ENCODE peak calls at places on chromosomes 5 and 9, in nine cellular contexts. One of them, this sample, is unnamed.

GRCh38 chr5:1208221-1208742 is 6.9 kb downstream of the SLC6A19 start:
- DNase-seq in fibroblast of the aortic adventitia: no peak
- DNase-seq in heart right ventricle: peak
- DNase-seq in right lobe of liver: peak
- DNase-seq in foreskin fibroblast: no peak
- DNase-seq in ovary: no peak
- DNase-seq in CD8-positive, alpha-beta T cell: no peak
- DNase-seq in mucosa of descending colon: no peak
- DNase-seq in cardiac fibroblast: no peak
- DNase-seq in this sample: peak

GRCh38 chr5:157918811-157919742 is 60.1 kb upstream of the CLINT1 start:
- DNase-seq in foreskin fibroblast: no peak
- DNase-seq in right lobe of liver: no peak
- DNase-seq in heart right ventricle: no peak
- DNase-seq in cardiac fibroblast: no peak
- DNase-seq in ovary: no peak
- DNase-seq in fibroblast of the aortic adventitia: peak
- DNase-seq in mucosa of descending colon: peak
- DNase-seq in CD8-positive, alpha-beta T cell: peak
- DNase-seq in this sample: peak

GRCh38 chr5:17105744-17106450 is 111.5 kb upstream of the BASP1 start:
- DNase-seq in right lobe of liver: no peak
- DNase-seq in CD8-positive, alpha-beta T cell: no peak
- DNase-seq in heart right ventricle: no peak
- DNase-seq in mucosa of descending colon: no peak
- DNase-seq in fibroblast of the aortic adventitia: peak
- DNase-seq in foreskin fibroblast: peak
- DNase-seq in ovary: no peak
- DNase-seq in cardiac fibroblast: peak
- DNase-seq in this sample: no peak

GRCh38 chr5:144177548-144177947 is 6.9 kb downstream of the KCTD16 start:
- DNase-seq in right lobe of liver: no peak
- DNase-seq in foreskin fibroblast: peak
- DNase-seq in cardiac fibroblast: no peak
- DNase-seq in ovary: no peak
- DNase-seq in CD8-positive, alpha-beta T cell: no peak
- DNase-seq in fibroblast of the aortic adventitia: no peak
- DNase-seq in heart right ventricle: no peak
- DNase-seq in mucosa of descending colon: no peak
- DNase-seq in this sample: no peak

GRCh38 chr5:111774525-111774924 is 17.5 kb upstream of the NREP start:
- DNase-seq in cardiac fibroblast: peak
- DNase-seq in foreskin fibroblast: peak
- DNase-seq in CD8-positive, alpha-beta T cell: no peak
- DNase-seq in heart right ventricle: no peak
- DNase-seq in mucosa of descending colon: peak
- DNase-seq in fibroblast of the aortic adventitia: peak
- DNase-seq in right lobe of liver: no peak
- DNase-seq in ovary: no peak
- DNase-seq in this sample: peak

GRCh38 chr5:73815631-73816030 is 189.6 kb downstream of the ARHGEF28 start:
- DNase-seq in foreskin fibroblast: peak
- DNase-seq in heart right ventricle: no peak
- DNase-seq in fibroblast of the aortic adventitia: peak
- DNase-seq in cardiac fibroblast: peak
- DNase-seq in CD8-positive, alpha-beta T cell: no peak
- DNase-seq in mucosa of descending colon: no peak
- DNase-seq in right lobe of liver: no peak
- DNase-seq in ovary: no peak
- DNase-seq in this sample: no peak

GRCh38 chr9:72338631-72339030 is 26.4 kb downstream of the ZFAND5 start:
- DNase-seq in heart right ventricle: no peak
- DNase-seq in fibroblast of the aortic adventitia: no peak
- DNase-seq in ovary: no peak
- DNase-seq in mucosa of descending colon: no peak
- DNase-seq in right lobe of liver: no peak
- DNase-seq in CD8-positive, alpha-beta T cell: no peak
- DNase-seq in foreskin fibroblast: no peak
- DNase-seq in cardiac fibroblast: no peak
- DNase-seq in this sample: no peak

GRCh38 chr9:18346761-18347160 is 127.2 kb upstream of the ADAMTSL1 start:
- DNase-seq in ovary: no peak
- DNase-seq in mucosa of descending colon: no peak
- DNase-seq in right lobe of liver: no peak
- DNase-seq in cardiac fibroblast: no peak
- DNase-seq in foreskin fibroblast: no peak
- DNase-seq in CD8-positive, alpha-beta T cell: no peak
- DNase-seq in heart right ventricle: no peak
- DNase-seq in fibroblast of the aortic adventitia: no peak
- DNase-seq in this sample: no peak

GRCh38 chr5:121350493-121350892 is 501.2 kb upstream of the FTMT start:
- DNase-seq in foreskin fibroblast: peak
- DNase-seq in ovary: no peak
- DNase-seq in heart right ventricle: no peak
- DNase-seq in CD8-positive, alpha-beta T cell: no peak
- DNase-seq in right lobe of liver: no peak
- DNase-seq in mucosa of descending colon: no peak
- DNase-seq in cardiac fibroblast: peak
- DNase-seq in fibroblast of the aortic adventitia: peak
- DNase-seq in this sample: no peak

DNA sequence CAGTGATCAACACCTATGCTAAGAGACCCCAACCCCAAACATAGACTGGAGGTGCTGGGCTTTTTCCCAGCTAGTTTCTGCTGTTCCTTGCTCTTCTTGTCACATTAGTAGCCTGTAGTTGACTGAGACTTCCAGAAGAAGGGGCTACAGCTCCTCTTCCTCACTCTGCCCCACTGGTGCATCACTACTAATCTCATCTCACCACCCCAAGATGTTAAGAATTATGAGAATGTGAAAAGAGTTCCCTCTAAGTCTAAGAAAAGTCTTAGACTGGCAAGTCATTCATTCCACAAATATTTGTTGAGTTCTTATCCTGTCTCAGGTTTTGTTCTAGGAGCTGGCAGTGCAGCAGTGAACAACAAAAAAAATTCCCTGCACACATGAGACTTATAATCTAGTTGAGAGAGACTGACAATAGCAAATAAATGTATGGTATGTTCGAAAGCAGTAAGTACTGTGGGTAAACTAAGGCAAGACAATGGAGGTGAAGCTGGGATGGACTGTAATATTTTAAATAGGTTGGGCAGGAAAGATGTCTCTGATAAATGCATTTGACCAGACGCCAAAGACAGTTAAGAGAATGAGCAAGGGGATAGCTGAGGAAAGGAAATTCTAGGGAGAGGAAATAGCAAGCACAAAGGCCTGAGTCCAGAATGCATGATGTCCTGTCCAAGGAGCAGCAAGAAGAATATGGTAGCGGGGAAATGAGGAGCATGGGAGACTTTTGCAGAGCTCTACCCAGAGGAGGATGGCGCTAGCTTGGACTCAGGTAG is 92.3 kb downstream of the PTCD2 start:
- DNase-seq in right lobe of liver: no peak
- DNase-seq in mucosa of descending colon: no peak
- DNase-seq in foreskin fibroblast: no peak
- DNase-seq in fibroblast of the aortic adventitia: peak
- DNase-seq in CD8-positive, alpha-beta T cell: no peak
- DNase-seq in ovary: no peak
- DNase-seq in heart right ventricle: no peak
- DNase-seq in cardiac fibroblast: peak
- DNase-seq in this sample: no peak
- TF ChIP-seq CTCF in right lobe of liver: no peak
- TF ChIP-seq CTCF in mucosa of descending colon: no peak
- TF ChIP-seq CTCF in foreskin fibroblast: peak
- TF ChIP-seq CTCF in fibroblast of the aortic adventitia: peak
- TF ChIP-seq CTCF in CD8-positive, alpha-beta T cell: no peak
- TF ChIP-seq CTCF in ovary: no peak
- TF ChIP-seq CTCF in heart right ventricle: no peak
- TF ChIP-seq CTCF in cardiac fibroblast: peak
- TF ChIP-seq CTCF in this sample: no peak

DNA sequence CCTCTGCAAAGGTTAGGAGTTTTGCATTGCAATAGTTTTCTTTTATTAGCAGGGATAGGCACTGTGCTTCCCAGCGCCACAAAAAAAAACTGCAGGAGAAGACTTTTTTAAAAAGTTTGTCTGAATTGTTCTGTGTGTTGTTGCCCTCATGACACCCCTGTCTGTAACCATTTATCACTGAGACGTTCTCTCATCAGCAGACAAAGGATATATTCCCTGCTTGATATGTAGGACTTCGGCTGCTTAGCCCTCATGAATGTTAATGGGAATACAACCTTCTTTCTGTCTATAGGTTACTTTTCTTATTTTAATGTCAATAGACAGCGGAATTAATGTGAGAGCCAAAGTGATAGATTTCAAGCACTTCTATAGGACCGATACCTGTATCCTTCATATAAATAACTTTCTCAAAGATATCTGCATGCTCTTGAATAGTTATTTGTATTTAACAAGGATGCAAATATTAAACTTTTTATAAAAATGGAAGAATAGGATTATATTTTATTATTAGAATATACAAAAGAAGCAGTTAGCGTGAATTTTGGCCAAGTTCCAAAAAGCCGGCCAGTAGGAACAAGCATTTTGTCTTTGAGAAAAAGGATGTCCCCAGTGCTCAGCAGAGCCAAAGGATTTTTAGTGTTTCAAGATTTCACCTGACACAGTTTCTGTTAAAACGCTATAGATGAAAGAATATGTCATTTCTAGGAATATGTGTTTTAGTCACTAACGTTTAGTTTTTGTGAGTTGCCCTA is 1.5 kb upstream of the LYSMD3 start:
- DNase-seq in right lobe of liver: no peak
- DNase-seq in heart right ventricle: no peak
- DNase-seq in mucosa of descending colon: no peak
- DNase-seq in ovary: no peak
- DNase-seq in CD8-positive, alpha-beta T cell: no peak
- DNase-seq in foreskin fibroblast: no peak
- DNase-seq in fibroblast of the aortic adventitia: peak
- DNase-seq in cardiac fibroblast: peak
- DNase-seq in this sample: no peak
- H3K4me3 ChIP-seq in right lobe of liver: peak
- H3K4me3 ChIP-seq in heart right ventricle: peak
- H3K4me3 ChIP-seq in mucosa of descending colon: no peak
- H3K4me3 ChIP-seq in ovary: no peak
- H3K4me3 ChIP-seq in CD8-positive, alpha-beta T cell: no peak
- H3K4me3 ChIP-seq in foreskin fibroblast: peak
- H3K4me3 ChIP-seq in fibroblast of the aortic adventitia: no peak
- H3K4me3 ChIP-seq in cardiac fibroblast: no peak
- H3K4me3 ChIP-seq in this sample: no peak

DNA sequence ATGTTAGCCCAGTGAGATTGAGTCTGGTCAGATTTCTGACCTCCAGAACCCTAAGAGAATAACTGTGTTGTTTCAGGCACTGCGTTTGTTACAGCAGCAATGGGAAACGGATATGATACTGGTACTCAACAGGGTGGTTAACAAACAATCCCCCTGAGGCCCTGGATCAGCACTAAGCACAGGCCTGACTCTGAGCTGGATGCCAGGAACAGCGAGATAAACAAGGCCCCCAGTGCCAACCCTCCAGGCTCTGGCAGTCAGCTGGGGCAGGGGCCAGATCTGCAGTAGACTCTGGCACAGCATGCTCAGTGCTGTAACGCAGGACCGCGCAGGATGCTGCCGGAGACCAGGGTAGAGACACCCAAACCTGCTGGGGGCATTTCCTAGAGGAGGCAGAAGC is 22.1 kb downstream of the CPLX2 start:
- DNase-seq in heart right ventricle: peak
- DNase-seq in cardiac fibroblast: no peak
- DNase-seq in CD8-positive, alpha-beta T cell: no peak
- DNase-seq in ovary: no peak
- DNase-seq in fibroblast of the aortic adventitia: no peak
- DNase-seq in foreskin fibroblast: no peak
- DNase-seq in right lobe of liver: no peak
- DNase-seq in mucosa of descending colon: no peak
- DNase-seq in this sample: no peak
- TF ChIP-seq CTCF in heart right ventricle: no peak
- TF ChIP-seq CTCF in cardiac fibroblast: no peak
- TF ChIP-seq CTCF in CD8-positive, alpha-beta T cell: no peak
- TF ChIP-seq CTCF in ovary: no peak
- TF ChIP-seq CTCF in fibroblast of the aortic adventitia: no peak
- TF ChIP-seq CTCF in foreskin fibroblast: no peak
- TF ChIP-seq CTCF in right lobe of liver: no peak
- TF ChIP-seq CTCF in mucosa of descending colon: no peak
- TF ChIP-seq CTCF in this sample: no peak

GRCh38 chr5:95080456-95080855 is 204.4 kb downstream of the MCTP1 start:
- DNase-seq in mucosa of descending colon: no peak
- DNase-seq in CD8-positive, alpha-beta T cell: no peak
- DNase-seq in right lobe of liver: no peak
- DNase-seq in cardiac fibroblast: peak
- DNase-seq in foreskin fibroblast: no peak
- DNase-seq in fibroblast of the aortic adventitia: peak
- DNase-seq in ovary: no peak
- DNase-seq in heart right ventricle: no peak
- DNase-seq in this sample: no peak
- H3K4me3 ChIP-seq in mucosa of descending colon: no peak
- H3K4me3 ChIP-seq in CD8-positive, alpha-beta T cell: no peak
- H3K4me3 ChIP-seq in right lobe of liver: no peak
- H3K4me3 ChIP-seq in cardiac fibroblast: peak
- H3K4me3 ChIP-seq in foreskin fibroblast: no peak
- H3K4me3 ChIP-seq in fibroblast of the aortic adventitia: no peak
- H3K4me3 ChIP-seq in ovary: peak
- H3K4me3 ChIP-seq in heart right ventricle: peak
- H3K4me3 ChIP-seq in this sample: no peak

GRCh38 chr5:71701409-71701808 is 17.7 kb upstream of the CARTPT start:
- DNase-seq in heart right ventricle: no peak
- DNase-seq in mucosa of descending colon: no peak
- DNase-seq in ovary: no peak
- DNase-seq in foreskin fibroblast: no peak
- DNase-seq in CD8-positive, alpha-beta T cell: no peak
- DNase-seq in right lobe of liver: no peak
- DNase-seq in cardiac fibroblast: no peak
- DNase-seq in fibroblast of the aortic adventitia: no peak
- DNase-seq in this sample: no peak
- TF ChIP-seq CTCF in heart right ventricle: no peak
- TF ChIP-seq CTCF in mucosa of descending colon: no peak
- TF ChIP-seq CTCF in ovary: no peak
- TF ChIP-seq CTCF in foreskin fibroblast: no peak
- TF ChIP-seq CTCF in CD8-positive, alpha-beta T cell: no peak
- TF ChIP-seq CTCF in right lobe of liver: no peak
- TF ChIP-seq CTCF in cardiac fibroblast: no peak
- TF ChIP-seq CTCF in fibroblast of the aortic adventitia: no peak
- TF ChIP-seq CTCF in this sample: no peak

This sample was measured in left lung.